ENCODE peak calls at places on chromosomes 6 and 20, in four cellular contexts. One of them, this sample, is unnamed.
A peak's percentile ranks its signal among the peaks of the same experiment; 100 is the strongest.

GRCh38 chr6:26305097-26305841 is 59.7 kb upstream of the BTN3A2 start:
- DNase-seq in IMR-90: peak; percentile 87
- DNase-seq in K562: peak; percentile 86
- DNase-seq in astrocyte: peak; percentile 82
- DNase-seq in this sample: peak; percentile 93

GRCh38 chr6:628772-629171 is 28.1 kb downstream of the HUS1B start:
- DNase-seq in IMR-90: no peak
- DNase-seq in K562: no peak
- DNase-seq in astrocyte: no peak
- DNase-seq in this sample: no peak

GRCh38 chr6:22056398-22056797 is 240.4 kb downstream of the PRL start:
- DNase-seq in IMR-90: no peak
- DNase-seq in K562: no peak
- DNase-seq in astrocyte: no peak
- DNase-seq in this sample: no peak

GRCh38 chr6:169725270-169726048 is 1.2 kb upstream of the PHF10 start:
- DNase-seq in IMR-90: peak; percentile 94
- DNase-seq in K562: peak; percentile 88
- DNase-seq in astrocyte: peak; percentile 69
- DNase-seq in this sample: peak; percentile 82

GRCh38 chr20:23160536-23161243 is 74.6 kb upstream of the CD93 start:
- DNase-seq in IMR-90: no peak
- DNase-seq in K562: peak; percentile 7
- DNase-seq in astrocyte: peak; percentile 23
- DNase-seq in this sample: peak; percentile 62

GRCh38 chr6:158694913-158695312 is 45.1 kb downstream of the SYTL3 start:
- DNase-seq in IMR-90: no peak
- DNase-seq in K562: no peak
- DNase-seq in astrocyte: no peak
- DNase-seq in this sample: no peak

GRCh38 chr6:44297063-44298038 is 15.8 kb downstream of the AARS2 start:
- DNase-seq in IMR-90: peak; percentile 29
- DNase-seq in K562: peak; percentile 53
- DNase-seq in astrocyte: no peak
- DNase-seq in this sample: peak; percentile 85

GRCh38 chr6:56693246-56693607 is 50.5 kb upstream of the DST start:
- DNase-seq in IMR-90: peak; percentile 87
- DNase-seq in K562: no peak
- DNase-seq in astrocyte: peak; percentile 93
- DNase-seq in this sample: no peak

GRCh38 chr20:54470697-54471096 is 4.7 kb upstream of the DOK5 start:
- DNase-seq in IMR-90: no peak
- DNase-seq in K562: no peak
- DNase-seq in astrocyte: no peak
- DNase-seq in this sample: no peak

GRCh38 chr6:135458051-135458450 is 39.5 kb downstream of the AHI1 start:
- DNase-seq in IMR-90: no peak
- DNase-seq in K562: no peak
- DNase-seq in astrocyte: no peak
- DNase-seq in this sample: no peak

GRCh38 chr6:129644567-129645015 is 65.4 kb downstream of the ARHGAP18 start:
- DNase-seq in IMR-90: peak; percentile 76
- DNase-seq in K562: no peak
- DNase-seq in astrocyte: peak; percentile 90
- DNase-seq in this sample: no peak

GRCh38 chr20:50918403-50918802 is 12.8 kb downstream of the ADNP start:
- DNase-seq in IMR-90: peak; percentile 75
- DNase-seq in K562: no peak
- DNase-seq in astrocyte: peak; percentile 55
- DNase-seq in this sample: no peak

GRCh38 chr6:164926686-164927085 is 382.7 kb downstream of the C6orf118 start:
- DNase-seq in IMR-90: no peak
- DNase-seq in K562: no peak
- DNase-seq in astrocyte: no peak
- DNase-seq in this sample: no peak

GRCh38 chr6:4543596-4543995 is 232.6 kb upstream of the CDYL start:
- DNase-seq in IMR-90: peak; percentile 33
- DNase-seq in K562: no peak
- DNase-seq in astrocyte: no peak
- DNase-seq in this sample: no peak

GRCh38 chr6:26162399-26162798 is 75.2 kb downstream of the HFE start:
- DNase-seq in IMR-90: no peak
- DNase-seq in K562: no peak
- DNase-seq in astrocyte: no peak
- DNase-seq in this sample: no peak

GRCh38 chr6:70530023-70530422 is 36.7 kb upstream of the SDHAF4 start:
- DNase-seq in IMR-90: no peak
- DNase-seq in K562: no peak
- DNase-seq in astrocyte: no peak
- DNase-seq in this sample: no peak
- H3K9ac ChIP-seq in IMR-90: no peak overlapping the region
- H3K9ac ChIP-seq in K562: no peak overlapping the region
- H3K9ac ChIP-seq in astrocyte: no peak overlapping the region
- H3K9ac ChIP-seq in this sample: no peak overlapping the region

DNA sequence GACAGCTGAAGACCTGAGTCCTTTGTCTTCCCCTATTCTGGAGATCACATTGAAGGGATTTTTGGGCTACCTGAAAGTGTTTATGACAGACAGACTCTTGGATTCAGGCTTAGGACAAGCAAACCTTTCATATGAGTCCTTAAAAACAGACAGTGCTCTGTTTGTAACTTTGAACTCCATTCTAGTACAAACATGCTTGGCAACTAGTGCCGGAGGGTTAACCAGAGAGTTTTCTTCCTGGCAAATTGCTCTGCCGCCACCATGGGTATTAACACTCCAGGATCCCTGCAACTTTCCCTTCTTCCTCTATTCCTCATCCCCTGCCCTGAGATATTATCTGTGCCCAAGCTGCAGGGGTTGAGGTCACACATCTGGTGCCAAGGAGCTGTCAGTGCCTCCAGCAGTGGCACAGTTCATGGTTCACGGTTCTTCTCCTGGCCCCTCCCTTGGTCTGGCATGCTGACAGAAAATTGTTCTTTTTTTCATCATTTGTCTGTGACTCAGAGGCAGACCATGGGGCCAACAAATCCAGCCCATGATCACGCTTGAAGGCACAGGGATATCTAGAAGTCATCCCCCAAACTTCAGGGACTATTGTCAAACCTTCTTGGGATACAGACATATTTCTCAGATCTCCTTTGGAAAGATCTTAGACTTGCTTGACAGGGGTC is 77.6 kb downstream of the ATXN1 start:
- DNase-seq in IMR-90: peak; percentile 56
- DNase-seq in K562: no peak
- DNase-seq in astrocyte: peak; percentile 79
- DNase-seq in this sample: no peak
- H3K27ac ChIP-seq in IMR-90: no peak overlapping the region
- H3K27ac ChIP-seq in K562: no peak overlapping the region
- H3K27ac ChIP-seq in astrocyte: peak overlapping the region; percentile 83
- H3K27ac ChIP-seq in this sample: no peak overlapping the region

GRCh38 chr6:75223461-75223860 is 17.6 kb upstream of the COL12A1 start:
- DNase-seq in IMR-90: no peak
- DNase-seq in K562: no peak
- DNase-seq in astrocyte: no peak
- DNase-seq in this sample: no peak
- H3K9ac ChIP-seq in IMR-90: no peak overlapping the region
- H3K9ac ChIP-seq in K562: no peak overlapping the region
- H3K9ac ChIP-seq in astrocyte: no peak overlapping the region
- H3K9ac ChIP-seq in this sample: no peak overlapping the region

GRCh38 chr20:10074513-10074912 is 39.7 kb downstream of the ANKEF1 start:
- DNase-seq in IMR-90: peak; percentile 90
- DNase-seq in K562: no peak
- DNase-seq in astrocyte: peak; percentile 93
- DNase-seq in this sample: no peak

GRCh38 chr20:10077081-10077471 is 42.3 kb downstream of the ANKEF1 start:
- DNase-seq in IMR-90: no peak
- DNase-seq in K562: no peak
- DNase-seq in astrocyte: no peak
- DNase-seq in this sample: peak; percentile 87

GRCh38 chr20:10077886-10078285 is 43.1 kb downstream of the ANKEF1 start:
- DNase-seq in IMR-90: no peak
- DNase-seq in K562: no peak
- DNase-seq in astrocyte: no peak
- DNase-seq in this sample: no peak

GRCh38 chr20:10076126-10077080 is 41.6 kb downstream of the ANKEF1 start:
- DNase-seq in IMR-90: no peak
- DNase-seq in K562: no peak
- DNase-seq in astrocyte: peak; percentile 3
- DNase-seq in this sample: no peak

DNA sequence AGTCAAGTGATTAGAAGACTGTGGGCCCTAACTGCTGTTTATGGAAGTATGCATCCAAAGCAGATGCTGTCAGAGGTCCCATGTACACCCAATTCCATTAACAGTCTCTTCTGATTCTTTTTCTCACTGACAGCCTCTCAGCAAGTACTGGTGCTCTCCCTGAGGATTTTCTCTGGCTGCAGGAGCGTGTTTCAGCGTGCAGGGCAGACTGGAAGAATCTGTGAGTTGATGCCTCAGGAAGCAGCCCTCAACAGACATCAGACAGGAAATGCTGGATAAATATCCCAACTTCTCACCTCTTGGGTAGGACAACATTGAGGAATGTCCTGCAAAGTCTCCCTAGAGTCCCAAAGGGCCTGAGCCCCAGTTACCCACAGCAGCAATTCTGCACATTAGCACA is 40.8 kb downstream of the ANKEF1 start:
- DNase-seq in IMR-90: no peak
- DNase-seq in K562: no peak
- DNase-seq in astrocyte: no peak
- DNase-seq in this sample: no peak
- H3K27ac ChIP-seq in IMR-90: no peak overlapping the region
- H3K27ac ChIP-seq in K562: no peak overlapping the region
- H3K27ac ChIP-seq in astrocyte: no peak overlapping the region
- H3K27ac ChIP-seq in this sample: no peak overlapping the region